ENCODE peak calls at places on chromosomes 5 and 9, in seven cellular contexts. R is IMR-90, P is mesenchymal stem cell, S is H9, I is mesendoderm, T is neuronal stem cell, Q is trophoblast cell. U is an unnamed sample.

GRCh38 chr9:69671904-69672827 is at the start of gene APBA1:
- DNase-seq in R (peak; percentile 56), S (peak; percentile 63), T (peak; percentile 61), I (peak; percentile 58), Q (peak; percentile 60), P (peak; percentile 61), U (peak; percentile 80)

GRCh38 chr5:144048254-144048856 is 122.1 kb downstream of the YIPF5 start:
- DNase-seq in P (no peak), S (no peak), Q (no peak), R (no peak), I (peak; percentile 21), T (no peak), U (no peak)

GRCh38 chr5:151228986-151229385 is 5.1 kb upstream of the CCDC69 start:
- DNase-seq in T (no peak), I (no peak), P (no peak), S (no peak), Q (peak; percentile 91), R (no peak), U (no peak)

GRCh38 chr5:174533127-174533453 is 191.3 kb upstream of the MSX2 start:
- DNase-seq in Q (peak; percentile 86), T (no peak), R (peak; percentile 30), S (no peak), I (no peak), P (peak; percentile 65), U (no peak)

GRCh38 chr9:14423816-14424261 is 109.9 kb upstream of the NFIB start:
- DNase-seq in S (no peak), Q (no peak), T (no peak), P (peak; percentile 48), I (peak; percentile 57), R (peak; percentile 77), U (no peak)

GRCh38 chr5:177357459-177358332 is at the start of gene RGS14:
- DNase-seq in T (no peak), P (peak; percentile 73), S (no peak), Q (peak; percentile 53), I (no peak), R (peak; percentile 47), U (no peak)

GRCh38 chr9:69386651-69387050 is 61.6 kb downstream of the ENTREP1 start:
- DNase-seq in P (no peak), I (no peak), T (no peak), S (no peak), R (no peak), Q (no peak), U (no peak)

GRCh38 chr5:142783601-142784291 is 13.6 kb downstream of the ARHGAP26 start:
- DNase-seq in I (peak; percentile 69), R (no peak), Q (no peak), S (no peak), P (peak; percentile 10), T (no peak), U (no peak)

GRCh38 chr9:134671341-134672113 is 29.9 kb downstream of the COL5A1 start:
- DNase-seq in R (no peak), S (no peak), I (no peak), Q (no peak), T (no peak), P (no peak), U (no peak)

GRCh38 chr9:21589344-21590056 is 107.4 kb upstream of the IFNE start:
- DNase-seq in S (no peak), R (no peak), T (no peak), I (no peak), P (no peak), Q (no peak), U (no peak)

GRCh38 chr9:35688558-35689350 is 971 bp downstream of the TPM2 start:
- DNase-seq in P (peak; percentile 76), S (no peak), I (no peak), R (peak; percentile 92), Q (peak; percentile 18), T (no peak), U (no peak)

GRCh38 chr9:111902396-111903147 is 6.0 kb downstream of the UGCG start:
- DNase-seq in P (peak; percentile 68), S (no peak), I (no peak), T (no peak), Q (peak; percentile 40), R (peak; percentile 70), U (no peak)

GRCh38 chr5:66932446-66932845 is 264.2 kb downstream of the CD180 start:
- DNase-seq in Q (no peak), I (no peak), T (no peak), P (no peak), R (no peak), S (no peak), U (no peak)

GRCh38 chr9:127968717-127969383 is 11.9 kb downstream of the EEIG1 start:
- DNase-seq in I (peak; percentile 35), S (no peak), P (peak; percentile 94), Q (peak; percentile 79), T (no peak), R (peak; percentile 94), U (no peak)

GRCh38 chr9:129140397-129141065 is 29.3 kb downstream of the PTPA start:
- DNase-seq in Q (peak; percentile 60), P (peak; percentile 58), I (peak; percentile 67), R (peak; percentile 45), T (no peak), S (peak; percentile 77), U (peak; percentile 69)

GRCh38 chr9:127388037-127388855 is 8.7 kb upstream of the SLC2A8 start:
- DNase-seq in R (peak; percentile 98), P (peak; percentile 97), S (no peak), Q (peak; percentile 99), T (no peak), I (peak; percentile 38), U (no peak)

GRCh38 chr5:54904425-54904824 is 81.0 kb downstream of the ESM1 start:
- DNase-seq in I (peak; percentile 78), P (peak; percentile 65), S (peak; percentile 36), T (peak; percentile 18), R (peak; percentile 73), Q (peak; percentile 37), U (no peak)

GRCh38 chr9:89820337-89820736 is 215.5 kb downstream of the GADD45G start:
- DNase-seq in P (no peak), R (no peak), S (no peak), I (no peak), Q (no peak), T (no peak), U (no peak)

GRCh38 chr5:103428411-103428871 is 134.1 kb downstream of the NUDT12 start:
- DNase-seq in R (peak; percentile 86), P (no peak), S (no peak), I (no peak), Q (no peak), T (no peak), U (no peak)

GRCh38 chr5:175025046-175025445 is 300.7 kb downstream of the MSX2 start:
- DNase-seq in T (no peak), Q (no peak), I (no peak), R (peak; percentile 7), P (no peak), S (no peak), U (no peak)

GRCh38 chr5:172834570-172835245 is 657 bp downstream of the ERGIC1 start:
- DNase-seq in I (peak; percentile 74), Q (peak; percentile 74), S (peak; percentile 54), P (peak; percentile 56), R (no peak), T (no peak), U (peak; percentile 69)
- H2BK120ac ChIP-seq in I (no peak overlapping the region), Q (no peak overlapping the region), S (no peak overlapping the region), P (peak overlapping the region; percentile 30), R (peak overlapping the region; percentile 75), T (no peak overlapping the region), U (no peak overlapping the region)

GRCh38 chr5:1831677-1832313 is 30.6 kb downstream of the NDUFS6 start:
- DNase-seq in T (no peak), Q (peak; percentile 33), P (no peak), R (no peak), S (peak; percentile 57), I (peak; percentile 53), U (no peak)
- H2BK120ac ChIP-seq in T (no peak overlapping the region), Q (no peak overlapping the region), P (no peak overlapping the region), R (no peak overlapping the region), S (no peak overlapping the region), I (no peak overlapping the region), U (no peak overlapping the region)

DNA sequence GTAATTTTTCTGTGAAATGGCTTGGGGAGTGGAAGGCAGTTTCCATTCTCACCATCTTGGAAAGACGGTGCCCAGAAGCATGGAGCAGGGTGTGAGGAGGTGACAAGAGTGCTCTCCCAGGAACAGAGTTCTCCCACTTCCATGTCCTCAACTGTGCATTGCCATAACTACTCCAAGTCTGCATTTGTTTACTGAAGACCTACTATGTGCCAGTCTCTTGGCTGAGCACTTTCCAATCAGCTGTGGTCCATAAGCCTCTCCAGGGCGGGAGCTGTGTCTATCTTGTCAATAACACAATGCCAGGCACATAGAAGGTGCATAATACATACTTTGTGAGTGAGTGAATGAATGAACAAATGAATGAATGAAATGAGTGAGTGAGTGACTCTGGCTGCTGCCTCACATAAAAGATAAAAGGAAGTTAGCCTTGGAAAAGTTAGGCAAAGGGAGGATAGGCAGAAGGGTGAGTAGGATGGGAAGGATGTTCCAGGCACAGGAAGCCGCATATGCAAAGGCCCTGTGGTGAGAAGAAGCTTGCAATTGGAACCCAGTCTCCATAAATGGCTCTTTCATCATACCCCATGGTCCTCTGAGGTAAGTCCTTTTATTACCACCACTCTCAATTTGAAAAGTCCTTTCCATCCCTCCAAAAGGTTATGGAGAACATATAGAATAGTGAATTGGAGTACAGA is 31.3 kb upstream of the SH3PXD2B start:
- DNase-seq in I (no peak), T (no peak), S (no peak), R (no peak), P (no peak), Q (no peak), U (no peak)
- H2BK120ac ChIP-seq in I (no peak overlapping the region), T (no peak overlapping the region), S (no peak overlapping the region), R (no peak overlapping the region), P (no peak overlapping the region), Q (no peak overlapping the region), U (no peak overlapping the region)

DNA sequence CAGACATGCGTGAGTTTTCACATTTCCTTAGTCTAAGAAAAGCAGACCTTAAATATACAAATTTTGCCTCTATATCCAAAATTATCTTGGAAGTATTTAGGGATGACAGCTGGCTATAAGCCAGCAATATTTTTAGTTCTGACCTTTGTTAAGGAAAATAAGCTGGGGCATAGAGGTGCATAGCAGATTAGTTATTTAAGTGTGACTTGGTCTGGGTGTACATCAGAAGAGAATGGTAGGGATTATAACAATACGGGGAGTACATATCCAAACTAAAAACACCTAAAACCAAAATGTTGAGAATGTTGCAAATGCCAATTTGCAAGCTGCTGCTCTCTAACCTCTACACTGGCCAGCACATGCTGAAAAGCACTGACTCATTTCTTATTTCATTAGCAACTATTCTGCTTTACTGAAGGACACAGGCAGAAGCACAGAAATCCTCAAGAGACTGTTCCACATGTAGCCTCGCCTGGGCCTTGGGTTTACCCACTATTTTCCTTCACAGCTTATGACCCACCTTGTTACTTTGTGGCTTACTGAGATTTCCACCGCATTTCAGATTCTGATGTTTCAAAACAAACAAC is 22.3 kb downstream of the LEAP2 start:
- DNase-seq in S (no peak), I (no peak), T (no peak), Q (no peak), P (no peak), R (peak; percentile 24), U (no peak)
- H2BK120ac ChIP-seq in S (no peak overlapping the region), I (no peak overlapping the region), T (no peak overlapping the region), Q (no peak overlapping the region), P (no peak overlapping the region), R (no peak overlapping the region), U (no peak overlapping the region)

GRCh38 chr5:91206103-91206502 is 177.0 kb downstream of the ARRDC3 start:
- DNase-seq in S (no peak), Q (no peak), T (no peak), I (no peak), P (no peak), R (no peak), U (no peak)
- H2BK120ac ChIP-seq in S (no peak overlapping the region), Q (no peak overlapping the region), T (no peak overlapping the region), I (no peak overlapping the region), P (no peak overlapping the region), R (no peak overlapping the region), U (no peak overlapping the region)